ENCODE peak calls at places on chromosomes 13 and 19, in five cellular contexts. W, C, Y, U and X are unnamed samples.

GRCh38 chr13:21557995-21558394 is 46.0 kb downstream of the MICU2 start:
- DNase-seq in W (no peak), C (peak), Y (peak), U (no peak), X (peak)

GRCh38 chr13:97749174-97749573 is 204.3 kb upstream of the IPO5 start:
- DNase-seq in W (no peak), C (no peak), Y (no peak), U (no peak), X (no peak)

GRCh38 chr13:95323930-95324662 is 22.8 kb upstream of the ABCC4 start:
- DNase-seq in W (no peak), C (no peak), Y (peak), U (no peak), X (no peak)

GRCh38 chr13:87667686-87668085 is 3.5 kb upstream of the SLITRK5 start:
- DNase-seq in W (no peak), C (no peak), Y (no peak), U (no peak), X (no peak)

GRCh38 chr19:5832527-5833216 is 6.8 kb downstream of the FUT6 start:
- DNase-seq in W (no peak), C (no peak), Y (no peak), U (no peak), X (no peak)

GRCh38 chr19:54707932-54708331 is 16.3 kb upstream of the KIR3DL3 start:
- DNase-seq in W (no peak), C (no peak), Y (no peak), U (no peak), X (no peak)

GRCh38 chr13:49649244-49649962 is 21.1 kb downstream of the ARL11 start:
- DNase-seq in W (no peak), C (peak), Y (no peak), U (no peak), X (no peak)

GRCh38 chr19:45764947-45765346 is 4.1 kb downstream of the SIX5 start:
- DNase-seq in W (no peak), C (no peak), Y (no peak), U (no peak), X (no peak)

GRCh38 chr19:40266111-40266510 is 19.0 kb downstream of the AKT2 start:
- DNase-seq in W (no peak), C (no peak), Y (no peak), U (no peak), X (no peak)

GRCh38 chr19:7492142-7493055 is 3.6 kb upstream of the PEX11G start:
- DNase-seq in W (no peak), C (no peak), Y (no peak), U (no peak), X (no peak)

GRCh38 chr19:2207991-2208860 is 27.9 kb downstream of the PLEKHJ1 start:
- DNase-seq in W (no peak), C (peak), Y (peak), U (no peak), X (no peak)

GRCh38 chr13:41547253-41548000 is 90.1 kb downstream of the RGCC start:
- DNase-seq in W (no peak), C (peak), Y (no peak), U (no peak), X (no peak)

GRCh38 chr13:39586142-39586541 is 16.9 kb downstream of the LHFPL6 start:
- DNase-seq in W (no peak), C (no peak), Y (no peak), U (no peak), X (no peak)

GRCh38 chr13:80379245-80379644 is 38.3 kb upstream of the SPRY2 start:
- DNase-seq in W (no peak), C (peak), Y (no peak), U (no peak), X (no peak)

GRCh38 chr19:43532571-43532961 is 422 bp upstream of the ZNF575 start:
- DNase-seq in W (peak), C (no peak), Y (peak), U (no peak), X (peak)

GRCh38 chr13:98997738-98998641 is 20.1 kb upstream of the DOCK9 start:
- DNase-seq in W (peak), C (peak), Y (no peak), U (no peak), X (no peak)

GRCh38 chr13:25207291-25207690 is 35.2 kb upstream of the AMER2 start:
- DNase-seq in W (no peak), C (no peak), Y (no peak), U (no peak), X (no peak)

GRCh38 chr19:10643968-10644290 is 10.2 kb upstream of the ILF3 start:
- DNase-seq in W (no peak), C (no peak), Y (no peak), U (no peak), X (no peak)

GRCh38 chr13:43787998-43788397 is 1.2 kb upstream of the ENOX1 start:
- DNase-seq in W (no peak), C (peak), Y (peak), U (no peak), X (no peak)

GRCh38 chr19:21463449-21464105 is 41.8 kb upstream of the ZNF429 start:
- DNase-seq in W (no peak), C (no peak), Y (peak), U (no peak), X (peak)

GRCh38 chr19:19256072-19256969 is 16.8 kb downstream of the TM6SF2 start:
- DNase-seq in W (no peak), C (no peak), Y (peak), U (no peak), X (peak)

GRCh38 chr13:98801626-98802418 is 49.4 kb upstream of the SLC15A1 start:
- DNase-seq in W (peak), C (no peak), Y (no peak), U (no peak), X (no peak)

GRCh38 chr13:31409678-31410356 is 210.0 kb downstream of the B3GLCT start:
- DNase-seq in W (no peak), C (peak), Y (no peak), U (no peak), X (no peak)

GRCh38 chr19:30781047-30781446 is 408.9 kb downstream of the ZNF536 start:
- DNase-seq in W (no peak), C (no peak), Y (no peak), U (no peak), X (no peak)

GRCh38 chr13:111005808-111006494 is 91.1 kb upstream of the ANKRD10 start:
- DNase-seq in W (peak), C (peak), Y (no peak), U (no peak), X (no peak)

GRCh38 chr19:43574424-43575155 is 737 bp downstream of the XRCC1 start:
- DNase-seq in W (no peak), C (peak), Y (no peak), U (no peak), X (no peak)

GRCh38 chr13:48678316-48678715 is 24.6 kb downstream of the CYSLTR2 start:
- DNase-seq in W (no peak), C (no peak), Y (no peak), U (no peak), X (no peak)

GRCh38 chr13:45678282-45678681 is 23.8 kb upstream of the CBY2 start:
- DNase-seq in W (no peak), C (no peak), Y (no peak), U (no peak), X (no peak)

GRCh38 chr19:49889687-49890348 is 6.9 kb downstream of the IL4I1 start:
- DNase-seq in W (no peak), C (peak), Y (no peak), U (no peak), X (peak)

GRCh38 chr13:108957369-108958012 is 328.1 kb downstream of the MYO16 start:
- DNase-seq in W (no peak), C (peak), Y (no peak), U (no peak), X (no peak)

GRCh38 chr13:42007844-42008243 is 40.6 kb upstream of the DGKH start:
- DNase-seq in W (no peak), C (peak), Y (no peak), U (no peak), X (no peak)

GRCh38 chr19:45781282-45782161 is 768 bp downstream of the DMPK start:
- DNase-seq in W (peak), C (no peak), Y (peak), U (no peak), X (no peak)

GRCh38 chr19:35639863-35640262 is 1.7 kb upstream of the ETV2 start:
- DNase-seq in W (no peak), C (no peak), Y (no peak), U (no peak), X (no peak)

GRCh38 chr13:85142351-85142750 is 656.9 kb downstream of the SLITRK6 start:
- DNase-seq in W (no peak), C (no peak), Y (no peak), U (no peak), X (no peak)